ENCODE peak calls at places on chromosomes 5 and 9, in four cellular contexts. E is stimulated activated naive B cell treated with anti-CD40 and anti-IgM and Interleukin-4, amounts not matched to agents 10 μg/mL and 1 μg/mL and 100 μg/mL, for 72 hours; J is activated CD8-positive, alpha-beta T cell treated with anti-CD3 and anti-CD28 coated beads for 36 hours; Z is activated T-cell treated with anti-CD3 and anti-CD28 coated beads, Interleukin-2, amount 50 U/mL, for 4 hours. U is an unnamed sample.

GRCh38 chr9:129121483-129121882 is 10.3 kb downstream of the PTPA start:
- ATAC-seq in E (no peak), J (no peak), Z (no peak), U (no peak)

GRCh38 chr9:36276254-36276653 is 18.0 kb upstream of the GNE start:
- ATAC-seq in J (no peak), E (no peak), Z (no peak), U (no peak)

GRCh38 chr5:142145106-142145900 is 36.7 kb downstream of the NDFIP1 start:
- ATAC-seq in E (peak), J (peak), Z (peak), U (peak)

GRCh38 chr5:37867634-37868033 is 27.8 kb upstream of the GDNF start:
- ATAC-seq in E (no peak), J (no peak), Z (no peak), U (no peak)

GRCh38 chr5:157290156-157290980 is 24.4 kb downstream of the CYFIP2 start:
- ATAC-seq in Z (peak), J (peak), E (no peak), U (no peak)

GRCh38 chr9:37929441-37929895 is 25.5 kb upstream of the SLC25A51 start:
- ATAC-seq in E (no peak), J (no peak), Z (no peak), U (peak)

GRCh38 chr5:38653389-38653788 is 96.9 kb upstream of the LIFR start:
- ATAC-seq in Z (no peak), E (no peak), J (no peak), U (no peak)

GRCh38 chr9:119020284-119020683 is 349.0 kb downstream of the BRINP1 start:
- ATAC-seq in Z (no peak), J (no peak), E (no peak), U (no peak)

GRCh38 chr9:132878695-132879064 is at the start of gene SPACA9:
- ATAC-seq in J (peak), Z (peak), E (peak), U (peak)

GRCh38 chr9:13487936-13488335 is 208.4 kb upstream of the MPDZ start:
- ATAC-seq in J (no peak), E (no peak), Z (no peak), U (no peak)

GRCh38 chr9:84301851-84302250 is 38.7 kb downstream of the SLC28A3 start:
- ATAC-seq in E (no peak), Z (no peak), J (no peak), U (peak)

GRCh38 chr9:101893661-101894646 is 155.5 kb upstream of the GRIN3A start:
- ATAC-seq in Z (no peak), E (no peak), J (no peak), U (no peak)

GRCh38 chr5:55418994-55419991 is 111.5 kb downstream of the MTREX start:
- ATAC-seq in E (no peak), J (no peak), Z (no peak), U (no peak)

GRCh38 chr5:131416729-131417128 is 152.9 kb downstream of the CDC42SE2 start:
- ATAC-seq in J (no peak), Z (no peak), E (peak), U (no peak)

GRCh38 chr5:153496835-153497234 is 6.4 kb downstream of the GRIA1 start:
- ATAC-seq in J (no peak), E (no peak), Z (no peak), U (no peak)

GRCh38 chr5:131541766-131542165 is 93.3 kb downstream of the RAPGEF6 start:
- ATAC-seq in J (peak), Z (peak), E (no peak), U (no peak)

GRCh38 chr9:114098660-114099522 is at the start of gene KIF12:
- ATAC-seq in J (peak), E (peak), Z (peak), U (peak)

GRCh38 chr9:129567842-129568559 is 52.9 kb downstream of the C9orf50 start:
- ATAC-seq in J (no peak), Z (no peak), E (peak), U (peak)

GRCh38 chr9:111704503-111704902 is 43.1 kb downstream of the GNG10 start:
- ATAC-seq in Z (no peak), E (no peak), J (no peak), U (no peak)

GRCh38 chr5:144032375-144032774 is 138.1 kb downstream of the YIPF5 start:
- ATAC-seq in E (no peak), Z (no peak), J (no peak), U (no peak)

GRCh38 chr5:131536849-131537448 is 98.1 kb downstream of the RAPGEF6 start:
- ATAC-seq in J (no peak), E (no peak), Z (no peak), U (no peak)

GRCh38 chr5:112776301-112776856 is 38.7 kb downstream of the APC start:
- ATAC-seq in J (no peak), Z (no peak), E (no peak), U (no peak)

GRCh38 chr5:172852490-172853354 is 18.7 kb downstream of the ERGIC1 start:
- ATAC-seq in Z (no peak), J (peak), E (no peak), U (no peak)